ENCODE peak calls at places on chromosomes 7 and 10, in ten cellular contexts. V, X, E, O, A, H, G, J, U and Z are unnamed samples.

GRCh38 chr10:94038024-94038423 is 44.3 kb downstream of the PLCE1 start:
- DNase-seq in V (peak), X (no peak), E (peak), O (no peak), A (no peak), H (no peak), G (no peak), J (no peak), U (no peak), Z (no peak)

GRCh38 chr7:92748509-92748908 is 87.9 kb downstream of the CDK6 start:
- DNase-seq in V (no peak), X (no peak), E (no peak), O (no peak), A (no peak), H (no peak), G (no peak), J (no peak), U (no peak), Z (no peak)

GRCh38 chr7:25967278-25968204 is 184.5 kb upstream of the NFE2L3 start:
- DNase-seq in V (no peak), X (peak), E (no peak), O (no peak), A (no peak), H (no peak), G (peak), J (no peak), U (no peak), Z (no peak)

GRCh38 chr7:16356241-16356958 is 64.9 kb downstream of the CRPPA start:
- DNase-seq in V (no peak), X (no peak), E (peak), O (no peak), A (no peak), H (no peak), G (peak), J (no peak), U (peak), Z (no peak)

GRCh38 chr10:70835895-70836294 is 20.1 kb downstream of the SGPL1 start:
- DNase-seq in V (no peak), X (no peak), E (peak), O (no peak), A (no peak), H (peak), G (no peak), J (no peak), U (peak), Z (no peak)

GRCh38 chr7:108245523-108246226 is 115.5 kb upstream of the LAMB4 start:
- DNase-seq in V (no peak), X (no peak), E (no peak), O (no peak), A (no peak), H (no peak), G (no peak), J (no peak), U (no peak), Z (no peak)

GRCh38 chr10:61888744-61889143 is 12.8 kb upstream of the ARID5B start:
- DNase-seq in V (no peak), X (no peak), E (no peak), O (no peak), A (no peak), H (no peak), G (no peak), J (no peak), U (no peak), Z (no peak)

GRCh38 chr10:99966306-99966705 is 43.4 kb downstream of the DNMBP start:
- DNase-seq in V (peak), X (no peak), E (peak), O (no peak), A (no peak), H (no peak), G (no peak), J (no peak), U (peak), Z (no peak)

GRCh38 chr10:29113251-29113945 is 175.5 kb upstream of the LYZL1 start:
- DNase-seq in V (no peak), X (no peak), E (no peak), O (no peak), A (no peak), H (no peak), G (no peak), J (no peak), U (no peak), Z (no peak)

GRCh38 chr7:4270941-4271715 is 411.0 kb upstream of the FOXK1 start:
- DNase-seq in V (no peak), X (no peak), E (no peak), O (no peak), A (no peak), H (no peak), G (no peak), J (no peak), U (no peak), Z (peak)

GRCh38 chr10:58177362-58177947 is 90.2 kb downstream of the IPMK start:
- DNase-seq in V (no peak), X (peak), E (peak), O (no peak), A (no peak), H (no peak), G (peak), J (no peak), U (peak), Z (no peak)

GRCh38 chr10:96325719-96326373 is 21.6 kb downstream of the DNTT start:
- DNase-seq in V (no peak), X (no peak), E (no peak), O (no peak), A (no peak), H (no peak), G (no peak), J (no peak), U (no peak), Z (no peak)

GRCh38 chr7:108190891-108191290 is 60.7 kb upstream of the LAMB4 start:
- DNase-seq in V (no peak), X (no peak), E (no peak), O (no peak), A (no peak), H (no peak), G (no peak), J (no peak), U (peak), Z (no peak)

GRCh38 chr10:79069325-79070090 is 742 bp downstream of the ZMIZ1 start:
- DNase-seq in V (peak), X (peak), E (peak), O (peak), A (peak), H (peak), G (peak), J (no peak), U (peak), Z (no peak)

GRCh38 chr7:27640914-27641570 is 21.6 kb downstream of the HIBADH start:
- DNase-seq in V (peak), X (no peak), E (peak), O (no peak), A (no peak), H (peak), G (peak), J (no peak), U (peak), Z (no peak)

GRCh38 chr7:99525713-99526440 is 21.4 kb downstream of the ZKSCAN5 start:
- DNase-seq in V (no peak), X (no peak), E (peak), O (no peak), A (peak), H (peak), G (peak), J (no peak), U (peak), Z (no peak)

GRCh38 chr10:78813526-78814429 is 255.0 kb upstream of the ZMIZ1 start:
- DNase-seq in V (no peak), X (no peak), E (no peak), O (no peak), A (no peak), H (no peak), G (no peak), J (no peak), U (no peak), Z (no peak)

GRCh38 chr7:66696774-66697191 is 43.8 kb upstream of the RABGEF1 start:
- DNase-seq in V (peak), X (no peak), E (peak), O (no peak), A (no peak), H (no peak), G (peak), J (no peak), U (no peak), Z (no peak)

GRCh38 chr7:137851361-137851945 is 4.7 kb upstream of the DGKI start:
- DNase-seq in V (no peak), X (no peak), E (peak), O (no peak), A (no peak), H (no peak), G (no peak), J (no peak), U (no peak), Z (no peak)

GRCh38 chr10:2938869-2939268 is 128.5 kb upstream of the PFKP start:
- DNase-seq in V (no peak), X (no peak), E (peak), O (no peak), A (no peak), H (no peak), G (no peak), J (no peak), U (peak), Z (no peak)

GRCh38 chr10:89047397-89047796 is 56.8 kb downstream of the FAS start:
- DNase-seq in V (no peak), X (no peak), E (no peak), O (no peak), A (no peak), H (no peak), G (no peak), J (no peak), U (peak), Z (no peak)

GRCh38 chr7:2647594-2648172 is 15.9 kb downstream of the TTYH3 start:
- DNase-seq in V (no peak), X (no peak), E (no peak), O (no peak), A (no peak), H (no peak), G (no peak), J (no peak), U (no peak), Z (no peak)

GRCh38 chr10:28580825-28581224 is 47.9 kb downstream of the WAC start:
- DNase-seq in V (peak), X (no peak), E (no peak), O (no peak), A (no peak), H (no peak), G (no peak), J (no peak), U (no peak), Z (no peak)

GRCh38 chr10:43691503-43691902 is 42.8 kb upstream of the ZNF32 start:
- DNase-seq in V (no peak), X (no peak), E (no peak), O (no peak), A (no peak), H (no peak), G (peak), J (no peak), U (peak), Z (no peak)

GRCh38 chr7:16365177-16365576 is 56.2 kb downstream of the CRPPA start:
- DNase-seq in V (no peak), X (no peak), E (no peak), O (no peak), A (no peak), H (no peak), G (no peak), J (no peak), U (no peak), Z (no peak)

GRCh38 chr7:42237162-42237821 is at the start of gene GLI3:
- DNase-seq in V (peak), X (no peak), E (peak), O (peak), A (no peak), H (peak), G (peak), J (peak), U (peak), Z (peak)

GRCh38 chr7:133207687-133208086 is 45.2 kb upstream of the EXOC4 start:
- DNase-seq in V (no peak), X (no peak), E (peak), O (no peak), A (no peak), H (no peak), G (peak), J (no peak), U (peak), Z (no peak)

GRCh38 chr10:98879486-98879885 is 356.2 kb downstream of the HPSE2 start:
- DNase-seq in V (no peak), X (no peak), E (no peak), O (no peak), A (no peak), H (no peak), G (no peak), J (no peak), U (no peak), Z (no peak)

GRCh38 chr7:116576350-116577319 is 51.8 kb downstream of the CAV1 start:
- DNase-seq in V (peak), X (no peak), E (peak), O (no peak), A (no peak), H (peak), G (no peak), J (no peak), U (peak), Z (no peak)

GRCh38 chr10:70053212-70053895 is 708 bp downstream of the MACROH2A2 start:
- DNase-seq in V (peak), X (no peak), E (peak), O (peak), A (no peak), H (peak), G (no peak), J (no peak), U (no peak), Z (peak)

GRCh38 chr7:50679218-50680007 is 103.3 kb downstream of the GRB10 start:
- DNase-seq in V (peak), X (peak), E (peak), O (no peak), A (no peak), H (no peak), G (peak), J (no peak), U (peak), Z (no peak)

GRCh38 chr7:16989883-16990413 is 108.2 kb upstream of the AGR3 start:
- DNase-seq in V (peak), X (no peak), E (peak), O (no peak), A (no peak), H (peak), G (no peak), J (peak), U (peak), Z (no peak)

GRCh38 chr7:54921116-54921515 is 97.7 kb upstream of the EGFR start:
- DNase-seq in V (no peak), X (no peak), E (no peak), O (no peak), A (no peak), H (no peak), G (no peak), J (no peak), U (no peak), Z (no peak)

GRCh38 chr7:40551685-40552576 is 417.1 kb downstream of the SUGCT start:
- DNase-seq in V (no peak), X (no peak), E (peak), O (no peak), A (no peak), H (no peak), G (peak), J (no peak), U (peak), Z (no peak)

GRCh38 chr7:68425377-68425776 is 1172.9 kb upstream of the AUTS2 start:
- DNase-seq in V (no peak), X (no peak), E (peak), O (no peak), A (no peak), H (no peak), G (no peak), J (no peak), U (peak), Z (no peak)

GRCh38 chr7:24381919-24382505 is 98.0 kb downstream of the NPY start:
- DNase-seq in V (peak), X (peak), E (peak), O (no peak), A (no peak), H (no peak), G (peak), J (no peak), U (peak), Z (no peak)

GRCh38 chr7:128030999-128031681 is at the start of gene LRRC4:
- DNase-seq in V (peak), X (peak), E (peak), O (peak), A (peak), H (no peak), G (no peak), J (no peak), U (no peak), Z (no peak)
- TF ChIP-seq CTCF in V (no peak), X (no peak), E (peak), O (peak), A (no peak), H (no peak), G (no peak), J (peak), U (peak), Z (peak)

GRCh38 chr10:6514180-6514579 is 65.9 kb downstream of the PRKCQ start:
- DNase-seq in V (no peak), X (no peak), E (no peak), O (no peak), A (no peak), H (no peak), G (no peak), J (no peak), U (no peak), Z (no peak)

GRCh38 chr10:6514844-6515780 is 65.0 kb downstream of the PRKCQ start:
- DNase-seq in V (no peak), X (no peak), E (no peak), O (no peak), A (no peak), H (no peak), G (peak), J (no peak), U (no peak), Z (no peak)

GRCh38 chr10:6516277-6516676 is 63.8 kb downstream of the PRKCQ start:
- DNase-seq in V (no peak), X (no peak), E (no peak), O (no peak), A (no peak), H (no peak), G (no peak), J (no peak), U (no peak), Z (no peak)

GRCh38 chr10:6518791-6519430 is 61.2 kb downstream of the PRKCQ start:
- DNase-seq in V (no peak), X (no peak), E (no peak), O (no peak), A (no peak), H (no peak), G (no peak), J (no peak), U (no peak), Z (no peak)

DNA sequence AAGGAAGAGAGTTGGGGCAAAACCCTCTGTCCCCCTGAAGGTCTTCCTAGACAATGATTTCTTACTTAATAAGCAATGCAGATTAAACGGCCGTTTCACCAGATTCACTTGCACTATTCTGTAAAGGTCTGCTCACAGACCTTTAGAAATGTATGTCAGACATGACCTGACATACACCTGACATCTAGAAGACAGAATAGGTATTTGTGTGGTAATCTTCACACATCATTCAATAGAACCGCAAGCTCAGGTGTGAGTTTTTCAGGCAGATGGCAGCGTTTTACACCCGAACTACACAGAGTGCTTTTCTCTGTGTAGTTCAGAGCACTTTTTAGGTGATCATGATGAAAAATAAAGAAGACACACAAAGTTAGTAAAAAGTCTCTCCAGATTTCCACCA is 63.2 kb downstream of the PRKCQ start:
- DNase-seq in V (no peak), X (no peak), E (no peak), O (no peak), A (no peak), H (no peak), G (no peak), J (no peak), U (no peak), Z (no peak)
- TF ChIP-seq CTCF in V (no peak), X (no peak), E (no peak), O (no peak), A (no peak), H (no peak), G (no peak), J (no peak), U (no peak), Z (no peak)

GRCh38 chr7:71165708-71166107 is 33.8 kb downstream of the GALNT17 start:
- DNase-seq in V (no peak), X (no peak), E (no peak), O (no peak), A (no peak), H (no peak), G (no peak), J (no peak), U (no peak), Z (no peak)
- TF ChIP-seq CTCF in V (no peak), X (no peak), E (no peak), O (no peak), A (no peak), H (no peak), G (no peak), J (no peak), U (no peak), Z (no peak)

GRCh38 chr10:102009801-102010425 is 46.1 kb downstream of the ARMH3 start:
- DNase-seq in V (peak), X (peak), E (peak), O (peak), A (peak), H (peak), G (peak), J (peak), U (peak), Z (no peak)
- TF ChIP-seq CTCF in V (peak), X (peak), E (peak), O (peak), A (peak), H (peak), G (peak), J (peak), U (no peak), Z (peak)

DNA sequence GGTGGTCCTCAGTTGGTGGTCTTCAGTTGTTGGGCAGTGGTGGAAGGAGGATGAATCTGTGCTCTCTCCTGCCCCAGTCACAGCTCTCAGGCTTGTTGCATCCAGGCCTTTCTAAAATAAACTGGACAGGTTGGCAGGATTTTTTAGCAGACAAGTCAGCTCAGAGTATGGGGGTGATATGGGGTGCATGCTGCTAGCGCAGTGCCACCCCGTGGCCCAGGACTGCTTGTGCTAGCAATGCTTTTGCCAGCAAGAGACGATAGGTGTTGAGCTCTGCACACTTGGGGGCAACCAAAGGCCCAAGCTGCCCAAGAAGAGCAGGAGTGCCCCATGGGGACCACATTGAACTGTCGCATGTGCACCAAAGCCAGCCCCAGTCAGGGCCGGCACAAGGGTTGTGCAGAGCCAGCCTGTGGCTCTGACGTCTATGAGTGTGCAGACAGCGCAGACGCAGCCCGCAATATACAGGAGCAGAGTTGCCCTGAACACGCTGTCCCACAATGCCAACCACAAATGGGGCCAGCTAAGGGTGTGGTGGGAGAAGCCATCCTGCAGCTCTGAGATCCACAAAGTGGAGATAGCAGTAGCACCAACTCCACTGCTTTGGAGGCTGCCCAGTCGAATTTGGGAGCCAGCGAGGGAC is 49.8 kb upstream of the PDSS1 start:
- DNase-seq in V (no peak), X (no peak), E (no peak), O (no peak), A (no peak), H (no peak), G (no peak), J (no peak), U (no peak), Z (no peak)
- TF ChIP-seq CTCF in V (no peak), X (no peak), E (no peak), O (no peak), A (no peak), H (no peak), G (no peak), J (no peak), U (no peak), Z (no peak)

GRCh38 chr7:101987494-101987893 is 170.1 kb downstream of the CUX1 start:
- DNase-seq in V (no peak), X (no peak), E (no peak), O (no peak), A (no peak), H (no peak), G (no peak), J (no peak), U (no peak), Z (no peak)
- TF ChIP-seq CTCF in V (no peak), X (no peak), E (no peak), O (no peak), A (no peak), H (no peak), G (no peak), J (no peak), U (no peak), Z (no peak)

DNA sequence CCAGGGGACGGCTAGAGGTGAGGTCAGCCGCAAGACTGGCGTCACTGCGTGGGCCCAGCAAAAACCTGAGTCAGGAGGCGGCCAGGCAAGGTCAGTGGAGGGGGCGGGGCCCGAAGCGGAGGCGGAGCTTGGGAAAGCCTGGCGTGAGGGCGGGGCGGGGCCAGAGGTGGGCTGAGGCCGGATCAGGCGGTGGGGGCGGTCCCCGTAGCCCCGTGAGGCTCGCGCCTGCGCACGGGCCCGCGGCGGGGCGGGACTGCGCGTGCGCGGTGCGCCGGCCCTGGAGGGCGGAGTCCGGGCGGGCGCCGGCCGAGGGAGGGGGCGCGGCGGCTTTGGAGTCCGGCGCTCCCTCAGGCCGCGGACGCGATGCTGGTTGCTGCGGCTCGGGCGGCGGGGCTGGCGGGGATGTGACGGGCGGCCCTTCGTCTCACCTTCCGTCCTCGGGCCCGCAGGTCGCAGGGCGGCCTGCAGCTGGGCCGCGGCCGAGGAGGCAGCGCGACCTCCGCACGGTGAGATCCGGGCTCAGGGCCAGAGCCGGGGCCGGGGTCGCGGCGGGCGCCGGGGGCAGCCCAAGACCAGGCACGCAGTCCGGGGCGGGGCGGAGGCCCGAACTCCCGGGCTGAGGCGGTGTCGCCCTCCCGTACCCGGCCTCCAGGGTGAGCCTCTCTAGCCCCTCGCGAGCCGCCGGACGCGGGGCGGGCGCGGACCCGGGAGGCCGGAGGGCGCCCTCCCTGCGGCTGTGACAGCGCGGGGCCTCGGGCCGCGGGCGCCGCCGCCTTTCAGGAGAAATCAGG is at the start of gene CCSER2:
- DNase-seq in V (peak), X (peak), E (peak), O (peak), A (peak), H (peak), G (peak), J (peak), U (peak), Z (peak)
- TF ChIP-seq CTCF in V (no peak), X (peak), E (no peak), O (peak), A (no peak), H (no peak), G (no peak), J (peak), U (no peak), Z (peak)